ENCODE peak calls at places on chromosomes 6 and 20, in nine cellular contexts. V is RWPE2; Y is effector memory CD8-positive, alpha-beta T cell; F is T-cell; O is cardiac fibroblast; J is CD8-positive, alpha-beta T cell; I is sigmoid colon; W is ACHN; Q is ureter. C is an unnamed sample.

GRCh38 chr6:11110921-11111768 is at the start of gene ERVFRD-1:
- DNase-seq in Q (no peak), I (no peak), V (no peak), W (no peak), F (no peak), J (no peak), O (no peak), Y (no peak), C (no peak)

GRCh38 chr6:119207973-119208725 is 129.7 kb upstream of the FAM184A start:
- DNase-seq in I (no peak), Y (no peak), Q (no peak), F (no peak), O (peak; percentile 49), J (no peak), W (no peak), V (no peak), C (no peak)

GRCh38 chr6:33147807-33148666 is 44.2 kb downstream of the COL11A2 start:
- DNase-seq in I (no peak), V (no peak), O (peak; percentile 74), W (peak; percentile 59), J (no peak), F (no peak), Y (no peak), Q (no peak), C (no peak)

GRCh38 chr6:169640983-169641382 is 60.8 kb downstream of the WDR27 start:
- DNase-seq in I (no peak), Q (no peak), O (no peak), W (no peak), J (no peak), Y (no peak), V (no peak), F (no peak), C (no peak)

GRCh38 chr6:126107475-126108121 is 121.3 kb downstream of the TRMT11 start:
- DNase-seq in O (peak; percentile 13), Q (no peak), J (no peak), V (no peak), I (no peak), Y (no peak), W (no peak), F (no peak), C (no peak)

GRCh38 chr6:169803291-169803811 is 51.9 kb downstream of the ERMARD start:
- DNase-seq in Y (no peak), F (no peak), Q (no peak), V (no peak), W (no peak), I (no peak), O (no peak), J (no peak), C (peak; percentile 31)

GRCh38 chr6:139029470-139030210 is 1.1 kb downstream of the ABRACL start:
- DNase-seq in J (no peak), V (no peak), Q (peak; percentile 68), O (peak; percentile 63), Y (no peak), I (peak; percentile 83), F (no peak), W (peak; percentile 38), C (peak; percentile 3)

GRCh38 chr20:63957690-63958441 is 1.6 kb upstream of the UCKL1 start:
- DNase-seq in Q (no peak), F (no peak), O (no peak), V (peak; percentile 87), I (no peak), J (no peak), Y (no peak), W (no peak), C (no peak)

GRCh38 chr20:34337982-34338756 is 24.9 kb upstream of the ITCH start:
- DNase-seq in Q (no peak), W (no peak), O (no peak), J (no peak), Y (peak; percentile 47), F (peak; percentile 6), V (no peak), I (no peak), C (peak; percentile 76)

GRCh38 chr20:1890469-1891262 is 4.5 kb upstream of the SIRPA start:
- DNase-seq in Y (no peak), Q (no peak), J (no peak), F (no peak), V (no peak), I (no peak), W (no peak), O (no peak), C (no peak)

GRCh38 chr6:21666788-21667681 is 73.5 kb downstream of the SOX4 start:
- DNase-seq in V (no peak), I (no peak), J (no peak), Q (no peak), F (no peak), W (peak; percentile 5), O (peak; percentile 17), Y (no peak), C (no peak)

GRCh38 chr6:113881473-113881980 is 24.4 kb downstream of the MARCKS start:
- DNase-seq in V (no peak), Y (no peak), J (no peak), F (no peak), O (no peak), I (no peak), W (no peak), Q (no peak), C (no peak)

GRCh38 chr6:13559251-13559650 is 15.2 kb upstream of the SIRT5 start:
- DNase-seq in F (no peak), O (no peak), J (no peak), W (no peak), Y (no peak), I (no peak), V (no peak), Q (no peak), C (no peak)

GRCh38 chr6:96836579-96837137 is 619 bp downstream of the GPR63 start:
- DNase-seq in Q (no peak), W (peak; percentile 38), F (no peak), O (peak; percentile 25), J (peak; percentile 11), Y (no peak), I (no peak), V (no peak), C (no peak)

GRCh38 chr6:144661101-144661806 is 376.1 kb downstream of the UTRN start:
- DNase-seq in F (no peak), Q (no peak), W (peak; percentile 76), I (no peak), J (no peak), O (no peak), V (no peak), Y (no peak), C (no peak)

GRCh38 chr6:157755752-157756411 is 67.2 kb upstream of the SNX9 start:
- DNase-seq in F (peak; percentile 57), W (no peak), O (no peak), J (peak; percentile 75), Q (no peak), Y (no peak), V (no peak), I (no peak), C (no peak)

GRCh38 chr6:27752038-27752885 is 159.9 kb downstream of the OR2B2 start:
- DNase-seq in W (peak; percentile 83), Y (peak; percentile 47), J (peak; percentile 55), F (peak; percentile 29), Q (no peak), I (peak; percentile 72), V (no peak), O (peak; percentile 87), C (peak; percentile 78)

GRCh38 chr6:169487579-169488205 is 214.1 kb downstream of the WDR27 start:
- DNase-seq in I (no peak), J (no peak), O (peak; percentile 25), W (peak; percentile 4), V (no peak), Y (no peak), F (no peak), Q (no peak), C (no peak)

GRCh38 chr6:128508588-128509296 is 11.7 kb downstream of the PTPRK start:
- DNase-seq in F (no peak), V (peak; percentile 73), W (peak; percentile 84), Q (no peak), I (no peak), J (no peak), O (peak; percentile 98), Y (no peak), C (no peak)

GRCh38 chr20:37821691-37822655 is 81.0 kb upstream of the VSTM2L start:
- DNase-seq in Y (no peak), V (no peak), F (no peak), Q (no peak), W (peak; percentile 41), J (no peak), O (peak; percentile 64), I (peak; percentile 72), C (no peak)

C was measured in immature natural killer cell.